ENCODE peak calls at places on chromosomes 3 and 15, in five cellular contexts. L is right lobe of liver, U is IMR-90, W is HCT116, J is A549. A is an unnamed sample.

GRCh38 chr3:134369861-134370596 is 4.2 kb downstream of the AMOTL2 start:
- DNase-seq in L (peak), U (no peak), W (no peak), J (no peak), A (no peak)

GRCh38 chr15:36888018-36888992 is 212.0 kb downstream of the MEIS2 start:
- DNase-seq in L (no peak), U (no peak), W (no peak), J (no peak), A (no peak)

GRCh38 chr3:58173670-58174472 is 36.9 kb downstream of the DNASE1L3 start:
- DNase-seq in L (peak), U (no peak), W (no peak), J (peak), A (peak)

GRCh38 chr15:69679623-69680228 is 227.1 kb downstream of the RPLP1 start:
- DNase-seq in L (no peak), U (no peak), W (no peak), J (no peak), A (no peak)

GRCh38 chr15:63243776-63244175 is 33.6 kb upstream of the APH1B start:
- DNase-seq in L (no peak), U (no peak), W (no peak), J (no peak), A (no peak)

GRCh38 chr3:84836961-84837360 is 121.8 kb upstream of the CADM2 start:
- DNase-seq in L (no peak), U (no peak), W (no peak), J (no peak), A (no peak)

GRCh38 chr3:67357610-67358458 is 296.6 kb downstream of the SUCLG2 start:
- DNase-seq in L (no peak), U (peak), W (peak), J (peak), A (peak)

GRCh38 chr15:65377105-65377975 is 462 bp downstream of the IGDCC3 start:
- DNase-seq in L (no peak), U (no peak), W (no peak), J (peak), A (no peak)

GRCh38 chr15:50024183-50024795 is 94.7 kb downstream of the ATP8B4 start:
- DNase-seq in L (no peak), U (peak), W (no peak), J (no peak), A (no peak)

GRCh38 chr15:36982441-36982840 is 117.9 kb downstream of the MEIS2 start:
- DNase-seq in L (no peak), U (peak), W (no peak), J (no peak), A (no peak)

GRCh38 chr3:177071496-177072156 is 125.7 kb downstream of the TBL1XR1 start:
- DNase-seq in L (no peak), U (no peak), W (no peak), J (no peak), A (no peak)

GRCh38 chr15:101307048-101307896 is 12.2 kb upstream of the SNRPA1 start:
- DNase-seq in L (peak), U (no peak), W (no peak), J (no peak), A (no peak)

GRCh38 chr15:73326157-73326556 is 42.6 kb downstream of the HCN4 start:
- DNase-seq in L (no peak), U (no peak), W (no peak), J (no peak), A (no peak)

GRCh38 chr15:48682949-48683651 is 37.6 kb upstream of the FBN1 start:
- DNase-seq in L (peak), U (peak), W (no peak), J (peak), A (peak)

GRCh38 chr3:81622395-81622794 is 139.1 kb downstream of the GBE1 start:
- DNase-seq in L (no peak), U (peak), W (no peak), J (no peak), A (no peak)

GRCh38 chr15:27805261-27806220 is 293.6 kb downstream of the OCA2 start:
- DNase-seq in L (no peak), U (no peak), W (no peak), J (no peak), A (no peak)

GRCh38 chr15:95175914-95176658 is 944.7 kb downstream of the MCTP2 start:
- DNase-seq in L (no peak), U (peak), W (no peak), J (no peak), A (no peak)

GRCh38 chr3:183548262-183548769 is 7.2 kb downstream of the KLHL6 start:
- DNase-seq in L (peak), U (peak), W (no peak), J (peak), A (no peak)

GRCh38 chr3:126111126-126111551 is 27.2 kb upstream of the SLC41A3 start:
- DNase-seq in L (peak), U (no peak), W (no peak), J (no peak), A (no peak)

GRCh38 chr3:13587442-13587841 is 38.5 kb downstream of the FBLN2 start:
- DNase-seq in L (no peak), U (no peak), W (no peak), J (no peak), A (peak)

GRCh38 chr3:14235896-14236295 is 57.3 kb downstream of the LSM3 start:
- DNase-seq in L (no peak), U (no peak), W (no peak), J (no peak), A (no peak)

GRCh38 chr15:80861776-80862175 is 82.6 kb downstream of the CEMIP start:
- DNase-seq in L (no peak), U (peak), W (no peak), J (no peak), A (no peak)

GRCh38 chr3:50408445-50408953 is 49.2 kb upstream of the TMEM115 start:
- DNase-seq in L (no peak), U (no peak), W (no peak), J (no peak), A (no peak)

GRCh38 chr3:31408720-31409119 is 124.0 kb upstream of the STT3B start:
- DNase-seq in L (no peak), U (no peak), W (no peak), J (no peak), A (no peak)

GRCh38 chr3:128487813-128488635 is 5.0 kb downstream of the GATA2 start:
- DNase-seq in L (peak), U (peak), W (peak), J (peak), A (peak)
- TF ChIP-seq POLR2A in L (peak), U (peak), W (peak), J (peak), A (peak)

GRCh38 chr15:74794970-74795349 is 13.1 kb downstream of the CSK start:
- DNase-seq in L (no peak), U (no peak), W (no peak), J (no peak), A (no peak)
- TF ChIP-seq POLR2A in L (no peak), U (no peak), W (no peak), J (no peak), A (no peak)

GRCh38 chr3:136074546-136074945 is 109.0 kb downstream of the PPP2R3A start:
- DNase-seq in L (no peak), U (peak), W (no peak), J (peak), A (no peak)

GRCh38 chr3:136075218-136075808 is 109.8 kb downstream of the PPP2R3A start:
- DNase-seq in L (peak), U (peak), W (peak), J (peak), A (peak)

GRCh38 chr3:136075816-136076215 is 110.3 kb downstream of the PPP2R3A start:
- DNase-seq in L (no peak), U (peak), W (no peak), J (no peak), A (peak)

GRCh38 chr3:136078421-136079364 is 113.2 kb downstream of the PPP2R3A start:
- DNase-seq in L (no peak), U (peak), W (no peak), J (peak), A (peak)
- TF ChIP-seq POLR2A in L (no peak), U (no peak), W (no peak), J (no peak), A (no peak)

GRCh38 chr3:194689493-194689901 is 3.8 kb downstream of the FAM43A start:
- DNase-seq in L (no peak), U (peak), W (no peak), J (no peak), A (no peak)
- TF ChIP-seq POLR2A in L (no peak), U (no peak), W (no peak), J (no peak), A (no peak)

GRCh38 chr3:180600473-180600872 is 1.5 kb upstream of the TTC14 start:
- DNase-seq in L (no peak), U (no peak), W (no peak), J (no peak), A (no peak)

DNA sequence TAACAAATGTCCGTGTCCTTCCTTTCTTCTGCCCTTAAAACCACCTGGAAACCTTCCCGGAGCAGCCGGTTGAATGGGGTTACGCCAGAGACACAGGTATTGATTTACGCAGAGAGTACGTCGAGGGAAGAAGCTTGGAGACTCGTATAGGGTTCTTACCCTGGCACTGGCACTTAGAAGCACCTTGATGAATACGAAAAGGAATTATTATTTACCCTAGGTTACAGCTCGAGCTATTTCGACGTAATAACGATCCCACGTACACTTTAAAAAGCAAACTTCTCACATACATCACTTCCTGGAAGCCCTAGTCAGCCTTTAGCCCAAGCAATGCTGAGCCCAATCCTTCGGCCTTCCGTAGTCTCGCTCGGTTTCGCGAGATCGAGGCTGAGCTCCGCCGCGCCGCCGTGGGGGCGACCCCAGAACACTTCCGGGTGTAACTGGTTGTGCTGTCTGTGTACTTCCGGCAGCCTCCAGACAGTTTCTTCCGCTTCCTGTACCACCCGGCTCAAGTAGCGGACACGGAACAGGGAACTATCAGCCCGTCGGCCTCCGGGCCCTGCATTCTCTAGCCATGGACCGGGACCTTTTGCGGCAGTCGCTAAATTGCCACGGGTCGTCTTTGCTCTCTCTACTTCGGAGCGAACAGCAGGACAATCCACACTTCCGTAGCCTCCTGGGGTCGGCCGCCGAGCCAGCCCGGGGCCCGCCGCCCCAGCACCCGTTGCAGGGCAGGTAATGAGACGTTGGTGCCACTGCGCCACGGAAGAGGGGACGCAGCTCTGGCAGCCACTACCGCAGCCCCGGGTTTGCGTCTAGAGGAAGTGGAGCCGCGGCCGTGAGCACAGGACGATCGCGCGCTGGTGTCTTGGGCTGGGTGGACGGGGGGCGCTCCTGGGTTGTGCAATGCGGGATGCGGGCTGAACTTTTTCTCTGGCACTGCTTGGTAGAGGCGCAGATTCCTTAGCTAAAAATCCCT is at the start of gene TTC14:
- DNase-seq in L (peak), U (peak), W (peak), J (peak), A (peak)
- TF ChIP-seq POLR2A in L (peak), U (peak), W (peak), J (peak), A (peak)

DNA sequence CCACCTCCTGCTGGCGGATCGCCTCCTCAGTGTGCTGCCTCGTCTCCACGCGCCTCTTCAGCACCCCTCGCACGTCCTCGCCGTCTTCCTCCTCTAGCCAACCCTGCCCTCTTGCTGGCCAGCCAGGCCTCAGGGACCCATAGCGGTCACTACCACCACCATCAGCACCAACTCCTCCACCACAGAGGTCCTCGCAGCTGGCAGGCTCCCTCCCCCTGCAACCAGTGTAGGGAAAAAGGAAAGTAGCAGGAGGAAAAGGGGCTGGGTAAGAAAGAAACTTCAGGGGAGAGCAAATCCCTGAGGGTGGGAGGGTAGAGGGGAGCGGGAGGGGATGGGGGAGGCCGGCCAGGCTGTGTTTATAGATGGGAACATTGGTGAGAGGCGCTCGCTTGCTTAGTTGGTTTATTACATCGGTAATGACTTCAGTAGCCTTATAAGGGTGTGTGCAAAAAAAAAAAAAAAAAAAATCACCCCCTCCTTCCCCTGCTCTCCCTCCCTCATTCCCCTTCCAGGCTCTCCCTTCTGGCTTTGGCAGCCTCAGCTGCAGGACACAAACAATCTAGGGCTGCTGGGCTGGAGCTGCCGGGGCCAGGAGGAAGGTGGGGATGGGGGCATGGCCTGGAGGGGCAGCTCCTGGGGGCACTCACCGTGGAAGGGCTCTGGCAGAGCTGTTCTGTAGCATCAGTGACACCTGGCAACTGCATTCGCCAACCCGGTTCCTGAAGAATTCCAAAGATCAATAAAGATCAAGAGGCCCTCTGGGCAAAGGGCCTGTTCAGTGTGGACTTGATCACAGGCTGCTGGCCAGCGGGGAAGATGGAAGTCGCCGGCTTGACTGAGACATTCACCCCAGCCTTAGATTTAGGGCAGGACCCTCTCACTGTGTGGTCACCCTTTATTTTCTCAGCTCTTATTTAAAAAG is 116.2 kb upstream of the HACD2 start:
- DNase-seq in L (no peak), U (peak), W (no peak), J (no peak), A (no peak)
- TF ChIP-seq POLR2A in L (no peak), U (no peak), W (no peak), J (no peak), A (no peak)

DNA sequence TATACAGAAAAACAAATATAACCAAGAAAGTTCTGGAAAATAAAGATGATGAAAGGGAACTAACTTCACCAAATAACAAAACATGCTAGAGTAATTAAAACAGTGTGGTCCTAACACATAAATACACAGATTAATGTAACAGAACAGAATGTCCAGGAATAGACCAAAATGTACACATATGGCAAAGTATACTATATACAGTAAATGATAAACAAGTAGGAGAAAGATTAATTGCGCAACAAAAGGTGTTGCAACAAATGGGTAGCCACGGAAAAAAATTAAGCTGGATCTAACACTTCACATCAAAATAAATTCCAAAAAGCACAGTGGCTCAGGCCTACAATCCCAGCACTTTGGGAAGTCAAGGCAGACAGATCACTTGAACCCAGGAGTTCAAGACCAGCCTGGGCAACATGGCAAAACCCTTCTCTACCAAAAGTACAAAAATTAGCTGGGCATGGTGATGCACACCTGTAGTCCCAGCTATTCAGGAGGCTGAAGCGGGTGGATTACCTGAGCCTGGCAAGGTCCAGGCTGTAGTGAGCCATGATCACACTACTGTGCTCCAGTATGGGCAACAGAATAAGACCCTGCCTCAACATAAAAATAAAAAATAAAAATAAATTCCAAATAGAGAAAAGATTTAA is 19.8 kb downstream of the SCAP start:
- DNase-seq in L (peak), U (no peak), W (no peak), J (no peak), A (no peak)
- TF ChIP-seq POLR2A in L (no peak), U (no peak), W (no peak), J (no peak), A (no peak)

GRCh38 chr3:143465638-143466037 is 346.1 kb downstream of the CHST2 start:
- DNase-seq in L (no peak), U (no peak), W (no peak), J (no peak), A (no peak)

GRCh38 chr3:143472731-143473523 is 353.4 kb downstream of the CHST2 start:
- DNase-seq in L (no peak), U (no peak), W (no peak), J (no peak), A (no peak)

GRCh38 chr3:143471705-143472104 is 352.1 kb downstream of the CHST2 start:
- DNase-seq in L (no peak), U (no peak), W (no peak), J (no peak), A (no peak)

GRCh38 chr3:143464850-143465249 is 345.3 kb downstream of the CHST2 start:
- DNase-seq in L (no peak), U (peak), W (no peak), J (peak), A (no peak)

DNA sequence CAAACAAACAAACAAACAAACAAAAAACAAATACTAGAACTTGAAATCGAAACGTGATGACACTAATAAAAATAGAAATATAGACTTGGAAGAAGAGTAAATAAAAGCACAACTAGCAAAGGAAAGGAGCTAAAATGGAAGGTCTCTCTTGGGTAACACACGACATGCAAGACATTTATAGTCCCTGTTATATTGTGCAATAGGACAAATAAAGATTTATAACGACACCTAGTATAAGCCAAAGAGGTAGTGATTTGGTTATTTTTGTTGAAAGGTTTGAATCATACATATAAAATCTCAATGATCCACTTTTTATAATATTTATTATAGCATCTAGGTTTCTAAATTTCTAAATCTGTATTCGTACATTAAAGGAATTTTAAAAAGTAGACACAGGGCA is 349.6 kb downstream of the CHST2 start:
- DNase-seq in L (no peak), U (no peak), W (no peak), J (no peak), A (no peak)
- TF ChIP-seq POLR2A in L (no peak), U (no peak), W (no peak), J (no peak), A (no peak)

A was measured in erythroblast.